ENCODE peak calls at places on chromosomes 13 and 19, in eight cellular contexts. N, H, Q, D, I, R, J and B are unnamed samples.

GRCh38 chr19:41699231-41699967 is 9.0 kb upstream of the CEACAM5 start:
- DNase-seq in N (no peak), H (peak), Q (no peak), D (no peak), I (no peak), R (no peak), J (no peak), B (no peak)

GRCh38 chr13:24505756-24506155 is 6.8 kb downstream of the PARP4 start:
- DNase-seq in N (no peak), H (peak), Q (no peak), D (no peak), I (no peak), R (no peak), J (no peak), B (no peak)

GRCh38 chr13:51808811-51809210 is 4.8 kb upstream of the DHRS12 start:
- DNase-seq in N (no peak), H (no peak), Q (no peak), D (no peak), I (no peak), R (no peak), J (no peak), B (no peak)

GRCh38 chr19:15291089-15291488 is 41.2 kb downstream of the BRD4 start:
- DNase-seq in N (no peak), H (peak), Q (no peak), D (no peak), I (no peak), R (no peak), J (no peak), B (no peak)

GRCh38 chr19:5271145-5271544 is 69.5 kb downstream of the PTPRS start:
- DNase-seq in N (no peak), H (no peak), Q (no peak), D (no peak), I (no peak), R (no peak), J (no peak), B (no peak)

GRCh38 chr19:46839752-46840151 is 10.9 kb downstream of the AP2S1 start:
- DNase-seq in N (no peak), H (no peak), Q (no peak), D (no peak), I (no peak), R (no peak), J (no peak), B (no peak)

GRCh38 chr19:30330266-30330665 is 41.9 kb upstream of the ZNF536 start:
- DNase-seq in N (no peak), H (no peak), Q (no peak), D (no peak), I (no peak), R (no peak), J (no peak), B (no peak)

GRCh38 chr13:65677906-65678305 is 1552.2 kb downstream of the PCDH9 start:
- DNase-seq in N (no peak), H (no peak), Q (no peak), D (peak), I (no peak), R (peak), J (no peak), B (no peak)

GRCh38 chr19:8526345-8527062 is 12.5 kb upstream of the ZNF414 start:
- DNase-seq in N (peak), H (peak), Q (peak), D (peak), I (no peak), R (peak), J (peak), B (peak)